ENCODE peak calls at places on chromosome 9, in six cellular contexts. J is RPMI7951, V is neuronal stem cell, L is globus pallidus, N is astrocyte, I is NCI-H510A treated with DMSO at 0.1 percent for 48 hours. D is an unnamed sample.

GRCh38 chr9:110156416-110156815 is 51.5 kb downstream of the C9orf152 start:
- DNase-seq in J (no peak), V (no peak), L (no peak), N (no peak), I (no peak), D (no peak)

GRCh38 chr9:77495834-77496671 is 152.1 kb downstream of the GNA14 start:
- DNase-seq in J (peak; percentile 32), V (no peak), L (peak; percentile 51), N (peak; percentile 80), I (no peak), D (peak; percentile 22)

GRCh38 chr9:5799314-5799713 is 33.6 kb downstream of the ERMP1 start:
- DNase-seq in J (peak; percentile 55), V (no peak), L (peak; percentile 74), N (peak; percentile 23), I (peak; percentile 25), D (peak; percentile 74)

GRCh38 chr9:2407450-2407849 is 214.1 kb upstream of the VLDLR start:
- DNase-seq in J (no peak), V (no peak), L (no peak), N (no peak), I (no peak), D (no peak)

GRCh38 chr9:71737455-71737854 is 30.9 kb downstream of the CEMIP2 start:
- DNase-seq in J (peak; percentile 51), V (no peak), L (no peak), N (peak; percentile 36), I (no peak), D (no peak)

GRCh38 chr9:36867672-36868471 is 166.2 kb downstream of the PAX5 start:
- DNase-seq in J (no peak), V (no peak), L (peak; percentile 3), N (no peak), I (peak; percentile 69), D (no peak)

GRCh38 chr9:77601476-77602056 is 46.6 kb downstream of the GNA14 start:
- DNase-seq in J (no peak), V (no peak), L (no peak), N (no peak), I (no peak), D (no peak)

GRCh38 chr9:98330831-98331230 is 75.4 kb upstream of the TBC1D2 start:
- DNase-seq in J (peak; percentile 69), V (no peak), L (no peak), N (peak; percentile 76), I (no peak), D (no peak)

GRCh38 chr9:93861736-93862358 is 93.3 kb downstream of the BARX1 start:
- DNase-seq in J (no peak), V (no peak), L (no peak), N (no peak), I (no peak), D (no peak)

GRCh38 chr9:130681769-130682489 is 11.7 kb upstream of the EXOSC2 start:
- DNase-seq in J (no peak), V (no peak), L (no peak), N (no peak), I (no peak), D (no peak)

GRCh38 chr9:32398207-32398606 is 13.8 kb downstream of the ACO1 start:
- DNase-seq in J (peak; percentile 51), V (no peak), L (peak; percentile 31), N (peak; percentile 64), I (no peak), D (peak; percentile 10)

GRCh38 chr9:6852243-6852963 is 94.6 kb downstream of the KDM4C start:
- DNase-seq in J (peak; percentile 76), V (no peak), L (no peak), N (peak; percentile 60), I (no peak), D (no peak)

GRCh38 chr9:38652044-38652443 is 31.6 kb upstream of the ANKRD18A start:
- DNase-seq in J (no peak), V (no peak), L (no peak), N (no peak), I (no peak), D (no peak)

GRCh38 chr9:109780453-109781033 is 545 bp downstream of the PALM2AKAP2 start:
- DNase-seq in J (peak; percentile 54), V (peak; percentile 31), L (peak; percentile 11), N (peak; percentile 26), I (peak; percentile 51), D (no peak)

GRCh38 chr9:104905931-104906330 is 22.0 kb downstream of the ABCA1 start:
- DNase-seq in J (no peak), V (no peak), L (no peak), N (peak; percentile 76), I (no peak), D (no peak)

D was measured in midbrain.